ENCODE peak calls at places on chromosomes 6 and 20, in ten cellular contexts. O is T1000; E is GM13977; D is B cell; C is NCI-H345; J is CD8-positive, alpha-beta T cell; N is germinal center; T is H7; K is NCI-H1436; B is bronchial epithelial cell. M is an unnamed sample.

GRCh38 chr6:116840091-116840490 is 11.2 kb upstream of the GPRC6A start:
- DNase-seq in N (no peak), K (no peak), B (peak), T (no peak), J (no peak), C (no peak), D (no peak), E (no peak), O (no peak), M (no peak)

GRCh38 chr6:165632194-165632593 is 30.8 kb downstream of the PDE10A start:
- DNase-seq in E (no peak), N (no peak), T (no peak), C (no peak), O (no peak), J (no peak), B (no peak), K (no peak), D (no peak), M (no peak)

GRCh38 chr20:32536861-32537656 is 48.1 kb downstream of the NOL4L start:
- DNase-seq in O (no peak), E (no peak), J (peak), B (no peak), D (peak), C (peak), K (peak), N (peak), T (peak), M (no peak)

GRCh38 chr6:137102050-137102848 is 57.5 kb upstream of the IL20RA start:
- DNase-seq in K (no peak), C (no peak), J (no peak), D (no peak), B (peak), N (peak), O (no peak), T (no peak), E (peak), M (peak)

GRCh38 chr6:15769471-15770088 is 106.8 kb upstream of the DTNBP1 start:
- DNase-seq in K (no peak), C (no peak), N (no peak), T (no peak), O (no peak), E (no peak), B (no peak), J (no peak), D (no peak), M (no peak)

GRCh38 chr20:10217517-10218410 is 866 bp upstream of the SNAP25 start:
- DNase-seq in D (no peak), B (peak), J (no peak), E (peak), K (peak), T (peak), C (peak), N (no peak), O (peak), M (peak)

GRCh38 chr20:7822772-7823171 is 117.5 kb downstream of the HAO1 start:
- DNase-seq in C (no peak), E (no peak), B (no peak), K (no peak), N (no peak), O (no peak), J (no peak), T (no peak), D (no peak), M (no peak)

GRCh38 chr20:3658708-3659491 is 4.3 kb downstream of the GFRA4 start:
- DNase-seq in K (no peak), N (peak), E (peak), O (no peak), D (no peak), T (no peak), C (no peak), B (peak), J (no peak), M (peak)

GRCh38 chr6:153965996-153966395 is 73.0 kb upstream of the OPRM1 start:
- DNase-seq in J (no peak), C (no peak), B (no peak), E (no peak), T (no peak), O (no peak), K (no peak), N (no peak), D (no peak), M (no peak)

GRCh38 chr6:44286747-44287146 is 16.5 kb downstream of the TMEM151B start:
- DNase-seq in J (no peak), E (no peak), O (no peak), D (no peak), C (no peak), T (no peak), K (no peak), B (no peak), N (no peak), M (no peak)

GRCh38 chr6:139778688-139779087 is 404.2 kb upstream of the CITED2 start:
- DNase-seq in O (no peak), J (no peak), K (peak), T (no peak), C (peak), D (no peak), N (no peak), B (peak), E (no peak), M (no peak)

M was measured in GM13976.